ENCODE peak calls at places on chromosomes 7 and 10, in five cellular contexts. One of them, this sample, is unnamed.
A peak's percentile ranks its signal among the peaks of the same experiment; 100 is the strongest.

GRCh38 chr7:33050425-33051318 is 11.9 kb downstream of the NT5C3A start:
- DNase-seq in H1: no peak
- DNase-seq in K562: peak; percentile 28
- DNase-seq in HepG2: peak; percentile 41
- DNase-seq in GM12878: no peak
- DNase-seq in this sample: peak; percentile 39

GRCh38 chr7:44602576-44602910 is 3.9 kb upstream of the OGDH start:
- DNase-seq in H1: no peak
- DNase-seq in GM12878: no peak
- DNase-seq in K562: no peak
- DNase-seq in HepG2: no peak
- DNase-seq in this sample: no peak

GRCh38 chr7:45573636-45574470 is at the start of gene ADCY1:
- DNase-seq in GM12878: no peak
- DNase-seq in H1: no peak
- DNase-seq in K562: peak; percentile 61
- DNase-seq in HepG2: no peak
- DNase-seq in this sample: no peak

GRCh38 chr10:44333511-44333910 is 51.4 kb downstream of the CXCL12 start:
- DNase-seq in HepG2: no peak
- DNase-seq in K562: no peak
- DNase-seq in GM12878: no peak
- DNase-seq in H1: no peak
- DNase-seq in this sample: no peak

GRCh38 chr10:114732931-114733330 is 74.9 kb upstream of the ABLIM1 start:
- DNase-seq in GM12878: no peak
- DNase-seq in K562: no peak
- DNase-seq in HepG2: no peak
- DNase-seq in H1: no peak
- DNase-seq in this sample: no peak

GRCh38 chr7:100965723-100966541 is 3.4 kb upstream of the MUC12 start:
- DNase-seq in K562: peak; percentile 98
- DNase-seq in GM12878: no peak
- DNase-seq in H1: peak; percentile 97
- DNase-seq in HepG2: peak; percentile 57
- DNase-seq in this sample: peak; percentile 88

GRCh38 chr7:44097064-44097932 is 6.8 kb upstream of the AEBP1 start:
- DNase-seq in GM12878: peak; percentile 15
- DNase-seq in K562: no peak
- DNase-seq in HepG2: no peak
- DNase-seq in H1: no peak
- DNase-seq in this sample: no peak

GRCh38 chr10:13103554-13103953 is 3.6 kb downstream of the OPTN start:
- DNase-seq in H1: no peak
- DNase-seq in GM12878: no peak
- DNase-seq in HepG2: no peak
- DNase-seq in K562: no peak
- DNase-seq in this sample: no peak

GRCh38 chr10:29012926-29013554 is 275.8 kb upstream of the LYZL1 start:
- DNase-seq in GM12878: no peak
- DNase-seq in H1: no peak
- DNase-seq in HepG2: no peak
- DNase-seq in K562: no peak
- DNase-seq in this sample: no peak

GRCh38 chr7:16644624-16644986 is 949 bp downstream of the ANKMY2 start:
- DNase-seq in HepG2: peak; percentile 9
- DNase-seq in H1: no peak
- DNase-seq in GM12878: no peak
- DNase-seq in K562: peak; percentile 79
- DNase-seq in this sample: peak; percentile 51

GRCh38 chr10:122461367-122461728 is at the start of gene HTRA1:
- DNase-seq in H1: no peak
- DNase-seq in GM12878: no peak
- DNase-seq in K562: no peak
- DNase-seq in HepG2: no peak
- DNase-seq in this sample: peak; percentile 49

GRCh38 chr10:66209025-66209424 is 716.8 kb upstream of the LRRTM3 start:
- DNase-seq in K562: no peak
- DNase-seq in HepG2: no peak
- DNase-seq in GM12878: no peak
- DNase-seq in H1: no peak
- DNase-seq in this sample: no peak

GRCh38 chr7:150340024-150340749 is 1.2 kb downstream of the RARRES2 start:
- DNase-seq in K562: no peak
- DNase-seq in HepG2: peak; percentile 56
- DNase-seq in GM12878: no peak
- DNase-seq in H1: no peak
- DNase-seq in this sample: no peak

GRCh38 chr7:156473476-156474240 is 166.9 kb upstream of the RNF32 start:
- DNase-seq in K562: peak; percentile 67
- DNase-seq in HepG2: peak; percentile 25
- DNase-seq in GM12878: no peak
- DNase-seq in H1: no peak
- DNase-seq in this sample: peak; percentile 59

GRCh38 chr7:49775949-49776443 is 2.6 kb downstream of the VWC2 start:
- DNase-seq in K562: no peak
- DNase-seq in GM12878: no peak
- DNase-seq in HepG2: no peak
- DNase-seq in H1: no peak
- DNase-seq in this sample: no peak

GRCh38 chr10:70494966-70495365 is 16.4 kb downstream of the PALD1 start:
- DNase-seq in H1: no peak
- DNase-seq in GM12878: no peak
- DNase-seq in K562: no peak
- DNase-seq in HepG2: no peak
- DNase-seq in this sample: no peak

GRCh38 chr10:72044417-72045041 is 43.8 kb downstream of the SPOCK2 start:
- DNase-seq in HepG2: peak; percentile 61
- DNase-seq in GM12878: no peak
- DNase-seq in K562: no peak
- DNase-seq in H1: no peak
- DNase-seq in this sample: peak; percentile 43

GRCh38 chr10:31143331-31143935 is 111.8 kb upstream of the ZNF438 start:
- DNase-seq in K562: no peak
- DNase-seq in HepG2: no peak
- DNase-seq in H1: no peak
- DNase-seq in GM12878: no peak
- DNase-seq in this sample: no peak

GRCh38 chr7:90564455-90564854 is 31.7 kb upstream of the CDK14 start:
- DNase-seq in K562: no peak
- DNase-seq in HepG2: no peak
- DNase-seq in GM12878: no peak
- DNase-seq in H1: no peak
- DNase-seq in this sample: no peak
- TF ChIP-seq KDM1A in K562: no peak
- TF ChIP-seq KDM1A in HepG2: no peak
- TF ChIP-seq KDM1A in GM12878: no peak
- TF ChIP-seq KDM1A in H1: no peak
- TF ChIP-seq KDM1A in this sample: no peak

DNA sequence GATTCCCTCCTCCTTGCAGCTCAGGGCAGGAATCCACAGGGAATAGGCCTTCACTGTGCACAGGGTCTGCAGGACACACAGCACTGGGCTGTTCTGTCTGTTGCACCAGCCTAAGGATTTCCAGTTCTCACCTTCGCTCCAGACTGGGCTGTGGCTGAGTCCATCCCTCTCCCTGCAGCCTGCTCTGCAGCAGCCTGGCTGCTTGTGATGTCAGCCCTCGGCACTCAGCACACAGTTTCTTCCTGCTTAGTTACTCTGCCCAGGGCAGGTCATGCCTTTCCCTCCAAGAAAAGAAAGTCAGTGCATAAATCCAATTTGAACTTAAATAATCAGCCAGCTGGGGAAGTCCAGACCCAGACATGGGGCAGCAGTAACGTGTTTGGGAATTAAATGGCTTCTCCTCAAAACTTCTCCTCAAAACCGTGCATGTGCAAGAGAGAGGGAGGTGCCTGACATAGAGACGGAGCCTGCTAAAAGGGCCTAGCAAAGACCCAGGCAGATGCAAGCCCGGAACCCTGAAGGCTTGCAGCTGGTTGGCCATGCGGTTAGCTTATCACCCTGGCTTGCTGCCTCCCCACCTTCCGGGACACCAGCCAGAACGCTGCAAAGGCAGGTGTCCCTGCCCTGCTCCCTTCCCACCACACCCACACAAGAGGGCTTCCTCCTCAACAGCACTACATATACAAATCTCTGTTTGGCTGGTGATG is 10.9 kb upstream of the GDF2 start:
- DNase-seq in HepG2: no peak
- DNase-seq in H1: no peak
- DNase-seq in K562: peak; percentile 67
- DNase-seq in GM12878: no peak
- DNase-seq in this sample: peak; percentile 9
- TF ChIP-seq CEBPB in HepG2: no peak
- TF ChIP-seq CEBPB in H1: no peak
- TF ChIP-seq CEBPB in K562: no peak
- TF ChIP-seq CEBPB in GM12878: no peak
- TF ChIP-seq CEBPB in this sample: no peak

GRCh38 chr10:50421026-50421719 is 169.9 kb upstream of the ASAH2 start:
- DNase-seq in H1: no peak
- DNase-seq in GM12878: peak; percentile 72
- DNase-seq in K562: peak; percentile 66
- DNase-seq in HepG2: peak; percentile 55
- DNase-seq in this sample: peak; percentile 58
- TF ChIP-seq KDM1A in H1: no peak
- TF ChIP-seq KDM1A in GM12878: no peak
- TF ChIP-seq KDM1A in K562: no peak
- TF ChIP-seq KDM1A in HepG2: no peak
- TF ChIP-seq KDM1A in this sample: no peak

DNA sequence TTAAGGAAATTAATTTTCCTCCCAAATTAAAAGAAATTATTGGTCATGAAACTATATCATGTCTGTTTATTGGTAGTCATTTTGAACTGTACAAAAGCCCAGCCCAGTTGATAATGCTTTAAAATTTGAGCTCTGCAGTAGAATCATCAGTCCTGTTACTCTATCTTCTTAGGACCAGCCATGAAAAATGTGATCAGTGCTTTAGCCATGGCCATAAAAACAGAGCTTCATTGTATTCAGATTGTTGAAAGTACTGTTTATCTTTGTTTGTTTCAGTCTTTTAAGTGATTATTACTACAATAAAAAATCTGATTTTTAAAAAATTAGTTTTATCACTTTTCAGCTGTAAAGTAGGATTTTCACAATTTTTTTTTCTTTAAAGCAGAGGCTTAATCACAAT is 13.7 kb upstream of the TFAM start:
- DNase-seq in H1: no peak
- DNase-seq in K562: no peak
- DNase-seq in GM12878: no peak
- DNase-seq in HepG2: no peak
- DNase-seq in this sample: no peak
- TF ChIP-seq CEBPB in H1: no peak
- TF ChIP-seq CEBPB in K562: no peak
- TF ChIP-seq CEBPB in GM12878: no peak
- TF ChIP-seq CEBPB in HepG2: no peak
- TF ChIP-seq CEBPB in this sample: no peak

GRCh38 chr10:14837756-14838581 is at the start of the genes CDNF, HSPA14 and MSANTD7:
- DNase-seq in HepG2: peak; percentile 98
- DNase-seq in H1: peak; percentile 98
- DNase-seq in K562: peak; percentile 97
- DNase-seq in GM12878: peak; percentile 98
- DNase-seq in this sample: peak; percentile 97

GRCh38 chr10:14840178-14840577 is 2.1 kb downstream of the HSPA14 start:
- DNase-seq in K562: no peak
- DNase-seq in H1: no peak
- DNase-seq in HepG2: no peak
- DNase-seq in GM12878: no peak
- DNase-seq in this sample: no peak

GRCh38 chr10:14839305-14839695 is 1.2 kb downstream of the HSPA14 start:
- DNase-seq in H1: no peak
- DNase-seq in K562: no peak
- DNase-seq in GM12878: no peak
- DNase-seq in HepG2: no peak
- DNase-seq in this sample: peak; percentile 18

GRCh38 chr10:14837003-14837755 is 658 bp downstream of the CDNF start:
- DNase-seq in HepG2: peak; percentile 6
- DNase-seq in GM12878: no peak
- DNase-seq in K562: no peak
- DNase-seq in H1: no peak
- DNase-seq in this sample: no peak

GRCh38 chr10:14838582-14839304 is 637 bp downstream of the HSPA14 start:
- DNase-seq in GM12878: no peak
- DNase-seq in K562: peak; percentile 44
- DNase-seq in HepG2: peak; percentile 18
- DNase-seq in H1: peak; percentile 13
- DNase-seq in this sample: peak; percentile 16
- TF ChIP-seq KDM1A in GM12878: no peak
- TF ChIP-seq KDM1A in K562: no peak
- TF ChIP-seq KDM1A in HepG2: no peak
- TF ChIP-seq KDM1A in H1: no peak
- TF ChIP-seq KDM1A in this sample: no peak

GRCh38 chr10:48769706-48770105 is 85.0 kb downstream of the WDFY4 start:
- DNase-seq in HepG2: no peak
- DNase-seq in H1: no peak
- DNase-seq in GM12878: no peak
- DNase-seq in K562: no peak
- DNase-seq in this sample: no peak
- TF ChIP-seq CEBPB in HepG2: no peak
- TF ChIP-seq CEBPB in H1: no peak
- TF ChIP-seq CEBPB in GM12878: no peak
- TF ChIP-seq CEBPB in K562: no peak
- TF ChIP-seq CEBPB in this sample: no peak

GRCh38 chr7:104275900-104276299 is 52.5 kb upstream of the LHFPL3 start:
- DNase-seq in K562: no peak
- DNase-seq in HepG2: peak; percentile 4
- DNase-seq in GM12878: no peak
- DNase-seq in H1: no peak
- DNase-seq in this sample: no peak
- TF ChIP-seq KDM1A in K562: no peak
- TF ChIP-seq KDM1A in HepG2: no peak
- TF ChIP-seq KDM1A in GM12878: no peak
- TF ChIP-seq KDM1A in H1: no peak
- TF ChIP-seq KDM1A in this sample: no peak

DNA sequence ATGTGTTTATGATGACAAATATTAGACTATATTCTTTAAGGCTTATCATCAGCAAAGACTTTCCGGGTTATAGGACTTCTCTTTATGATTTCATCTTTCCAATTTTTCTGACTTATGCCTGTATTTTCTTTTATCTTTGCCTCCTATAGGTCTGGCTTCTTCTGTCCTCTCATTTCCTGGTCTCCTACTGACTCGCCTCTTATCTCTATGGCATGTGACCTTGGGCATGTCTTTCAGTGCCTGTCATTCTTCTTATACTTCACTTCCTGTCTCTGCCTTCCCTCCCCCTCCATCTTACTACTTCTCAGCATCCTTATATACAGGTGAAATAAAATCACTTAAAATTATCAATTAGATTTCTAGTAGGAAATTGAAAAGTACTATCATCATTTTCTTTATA is 42.2 kb downstream of the PCDH15 start:
- DNase-seq in HepG2: no peak
- DNase-seq in K562: no peak
- DNase-seq in H1: no peak
- DNase-seq in GM12878: no peak
- DNase-seq in this sample: no peak
- TF ChIP-seq CEBPB in HepG2: no peak
- TF ChIP-seq CEBPB in K562: no peak
- TF ChIP-seq CEBPB in H1: no peak
- TF ChIP-seq CEBPB in GM12878: no peak
- TF ChIP-seq CEBPB in this sample: no peak

GRCh38 chr10:102615361-102615760 is 28.9 kb upstream of the TRIM8 start:
- DNase-seq in HepG2: no peak
- DNase-seq in H1: no peak
- DNase-seq in K562: peak; percentile 67
- DNase-seq in GM12878: no peak
- DNase-seq in this sample: peak; percentile 20
- TF ChIP-seq KDM1A in HepG2: no peak
- TF ChIP-seq KDM1A in H1: peak; percentile 57
- TF ChIP-seq KDM1A in K562: peak; percentile 76
- TF ChIP-seq KDM1A in GM12878: no peak
- TF ChIP-seq KDM1A in this sample: no peak